ENCODE peak calls at places on chromosomes 6 and 20, in six cellular contexts. One of them, this sample, is unnamed.

GRCh38 chr6:69835414-69836179 is 30.8 kb upstream of the COL19A1 start:
- DNase-seq in nephron progenitor cell: peak
- DNase-seq in CD4-positive, alpha-beta T cell: no peak
- DNase-seq in mammary epithelial cell: peak
- DNase-seq in activated naive CD4-positive, alpha-beta T cell treated with anti-CD3 and anti-CD28 coated beads, Interleukin-2, amount 50 U/mL, for 72 hours: no peak
- DNase-seq in kidney tubule cell: peak
- DNase-seq in this sample: peak

GRCh38 chr20:38357653-38358207 is 11.4 kb downstream of the LBP start:
- DNase-seq in nephron progenitor cell: no peak
- DNase-seq in CD4-positive, alpha-beta T cell: no peak
- DNase-seq in mammary epithelial cell: peak
- DNase-seq in activated naive CD4-positive, alpha-beta T cell treated with anti-CD3 and anti-CD28 coated beads, Interleukin-2, amount 50 U/mL, for 72 hours: no peak
- DNase-seq in kidney tubule cell: peak
- DNase-seq in this sample: peak

GRCh38 chr6:165616116-165616515 is 46.9 kb downstream of the PDE10A start:
- DNase-seq in nephron progenitor cell: no peak
- DNase-seq in CD4-positive, alpha-beta T cell: no peak
- DNase-seq in mammary epithelial cell: no peak
- DNase-seq in activated naive CD4-positive, alpha-beta T cell treated with anti-CD3 and anti-CD28 coated beads, Interleukin-2, amount 50 U/mL, for 72 hours: no peak
- DNase-seq in kidney tubule cell: no peak
- DNase-seq in this sample: no peak

GRCh38 chr6:166461821-166462460 is 79.2 kb upstream of the MPC1 start:
- DNase-seq in nephron progenitor cell: no peak
- DNase-seq in CD4-positive, alpha-beta T cell: no peak
- DNase-seq in mammary epithelial cell: no peak
- DNase-seq in activated naive CD4-positive, alpha-beta T cell treated with anti-CD3 and anti-CD28 coated beads, Interleukin-2, amount 50 U/mL, for 72 hours: no peak
- DNase-seq in kidney tubule cell: no peak
- DNase-seq in this sample: no peak

GRCh38 chr6:153436346-153436745 is 305.3 kb upstream of the RGS17 start:
- DNase-seq in nephron progenitor cell: no peak
- DNase-seq in CD4-positive, alpha-beta T cell: no peak
- DNase-seq in mammary epithelial cell: peak
- DNase-seq in activated naive CD4-positive, alpha-beta T cell treated with anti-CD3 and anti-CD28 coated beads, Interleukin-2, amount 50 U/mL, for 72 hours: no peak
- DNase-seq in kidney tubule cell: no peak
- DNase-seq in this sample: no peak

GRCh38 chr6:147158881-147159280 is 45.3 kb upstream of the STXBP5 start:
- DNase-seq in nephron progenitor cell: no peak
- DNase-seq in CD4-positive, alpha-beta T cell: no peak
- DNase-seq in mammary epithelial cell: no peak
- DNase-seq in activated naive CD4-positive, alpha-beta T cell treated with anti-CD3 and anti-CD28 coated beads, Interleukin-2, amount 50 U/mL, for 72 hours: no peak
- DNase-seq in kidney tubule cell: no peak
- DNase-seq in this sample: no peak

GRCh38 chr20:43404880-43405279 is 52.8 kb upstream of the SRSF6 start:
- DNase-seq in nephron progenitor cell: no peak
- DNase-seq in CD4-positive, alpha-beta T cell: no peak
- DNase-seq in mammary epithelial cell: peak
- DNase-seq in activated naive CD4-positive, alpha-beta T cell treated with anti-CD3 and anti-CD28 coated beads, Interleukin-2, amount 50 U/mL, for 72 hours: no peak
- DNase-seq in kidney tubule cell: peak
- DNase-seq in this sample: peak

GRCh38 chr6:112979830-112980229 is 632.7 kb downstream of the RFPL4B start:
- DNase-seq in nephron progenitor cell: no peak
- DNase-seq in CD4-positive, alpha-beta T cell: no peak
- DNase-seq in mammary epithelial cell: peak
- DNase-seq in activated naive CD4-positive, alpha-beta T cell treated with anti-CD3 and anti-CD28 coated beads, Interleukin-2, amount 50 U/mL, for 72 hours: no peak
- DNase-seq in kidney tubule cell: peak
- DNase-seq in this sample: peak

GRCh38 chr6:162798546-162798945 is 70.8 kb downstream of the PACRG start:
- DNase-seq in nephron progenitor cell: no peak
- DNase-seq in CD4-positive, alpha-beta T cell: no peak
- DNase-seq in mammary epithelial cell: no peak
- DNase-seq in activated naive CD4-positive, alpha-beta T cell treated with anti-CD3 and anti-CD28 coated beads, Interleukin-2, amount 50 U/mL, for 72 hours: no peak
- DNase-seq in kidney tubule cell: no peak
- DNase-seq in this sample: peak

GRCh38 chr6:22614541-22614940 is 45.2 kb downstream of the HDGFL1 start:
- DNase-seq in nephron progenitor cell: no peak
- DNase-seq in CD4-positive, alpha-beta T cell: no peak
- DNase-seq in mammary epithelial cell: no peak
- DNase-seq in activated naive CD4-positive, alpha-beta T cell treated with anti-CD3 and anti-CD28 coated beads, Interleukin-2, amount 50 U/mL, for 72 hours: no peak
- DNase-seq in kidney tubule cell: no peak
- DNase-seq in this sample: no peak

GRCh38 chr20:47843886-47844567 is 58.7 kb upstream of the SULF2 start:
- DNase-seq in nephron progenitor cell: no peak
- DNase-seq in CD4-positive, alpha-beta T cell: no peak
- DNase-seq in mammary epithelial cell: peak
- DNase-seq in activated naive CD4-positive, alpha-beta T cell treated with anti-CD3 and anti-CD28 coated beads, Interleukin-2, amount 50 U/mL, for 72 hours: no peak
- DNase-seq in kidney tubule cell: peak
- DNase-seq in this sample: peak

GRCh38 chr6:144104898-144105487 is 9.6 kb upstream of the SF3B5 start:
- DNase-seq in nephron progenitor cell: no peak
- DNase-seq in CD4-positive, alpha-beta T cell: no peak
- DNase-seq in mammary epithelial cell: peak
- DNase-seq in activated naive CD4-positive, alpha-beta T cell treated with anti-CD3 and anti-CD28 coated beads, Interleukin-2, amount 50 U/mL, for 72 hours: no peak
- DNase-seq in kidney tubule cell: peak
- DNase-seq in this sample: peak

GRCh38 chr6:43062818-43063217 is 3.4 kb downstream of the KLC4 start:
- DNase-seq in nephron progenitor cell: no peak
- DNase-seq in CD4-positive, alpha-beta T cell: no peak
- DNase-seq in mammary epithelial cell: no peak
- DNase-seq in activated naive CD4-positive, alpha-beta T cell treated with anti-CD3 and anti-CD28 coated beads, Interleukin-2, amount 50 U/mL, for 72 hours: no peak
- DNase-seq in kidney tubule cell: no peak
- DNase-seq in this sample: no peak

GRCh38 chr20:44582321-44583025 is at the start of gene PKIG:
- DNase-seq in nephron progenitor cell: no peak
- DNase-seq in CD4-positive, alpha-beta T cell: no peak
- DNase-seq in mammary epithelial cell: peak
- DNase-seq in activated naive CD4-positive, alpha-beta T cell treated with anti-CD3 and anti-CD28 coated beads, Interleukin-2, amount 50 U/mL, for 72 hours: no peak
- DNase-seq in kidney tubule cell: peak
- DNase-seq in this sample: no peak

GRCh38 chr20:5848711-5849505 is 98.7 kb downstream of the SHLD1 start:
- DNase-seq in nephron progenitor cell: no peak
- DNase-seq in CD4-positive, alpha-beta T cell: no peak
- DNase-seq in mammary epithelial cell: peak
- DNase-seq in activated naive CD4-positive, alpha-beta T cell treated with anti-CD3 and anti-CD28 coated beads, Interleukin-2, amount 50 U/mL, for 72 hours: no peak
- DNase-seq in kidney tubule cell: peak
- DNase-seq in this sample: peak

GRCh38 chr20:18628330-18628941 is 40.6 kb downstream of the DTD1 start:
- DNase-seq in nephron progenitor cell: peak
- DNase-seq in CD4-positive, alpha-beta T cell: no peak
- DNase-seq in mammary epithelial cell: peak
- DNase-seq in activated naive CD4-positive, alpha-beta T cell treated with anti-CD3 and anti-CD28 coated beads, Interleukin-2, amount 50 U/mL, for 72 hours: no peak
- DNase-seq in kidney tubule cell: peak
- DNase-seq in this sample: peak

GRCh38 chr6:130676077-130676772 is 151.0 kb upstream of the SMLR1 start:
- DNase-seq in nephron progenitor cell: no peak
- DNase-seq in CD4-positive, alpha-beta T cell: no peak
- DNase-seq in mammary epithelial cell: no peak
- DNase-seq in activated naive CD4-positive, alpha-beta T cell treated with anti-CD3 and anti-CD28 coated beads, Interleukin-2, amount 50 U/mL, for 72 hours: no peak
- DNase-seq in kidney tubule cell: no peak
- DNase-seq in this sample: no peak

GRCh38 chr6:2719053-2719375 is 31.7 kb downstream of the MYLK4 start:
- DNase-seq in nephron progenitor cell: no peak
- DNase-seq in CD4-positive, alpha-beta T cell: no peak
- DNase-seq in mammary epithelial cell: no peak
- DNase-seq in activated naive CD4-positive, alpha-beta T cell treated with anti-CD3 and anti-CD28 coated beads, Interleukin-2, amount 50 U/mL, for 72 hours: no peak
- DNase-seq in kidney tubule cell: no peak
- DNase-seq in this sample: no peak

GRCh38 chr20:32487381-32487780 is 97.8 kb downstream of the NOL4L start:
- DNase-seq in nephron progenitor cell: no peak
- DNase-seq in CD4-positive, alpha-beta T cell: no peak
- DNase-seq in mammary epithelial cell: no peak
- DNase-seq in activated naive CD4-positive, alpha-beta T cell treated with anti-CD3 and anti-CD28 coated beads, Interleukin-2, amount 50 U/mL, for 72 hours: peak
- DNase-seq in kidney tubule cell: no peak
- DNase-seq in this sample: no peak

GRCh38 chr6:30565772-30566171 is 5.5 kb upstream of the ABCF1 start:
- DNase-seq in nephron progenitor cell: no peak
- DNase-seq in CD4-positive, alpha-beta T cell: no peak
- DNase-seq in mammary epithelial cell: no peak
- DNase-seq in activated naive CD4-positive, alpha-beta T cell treated with anti-CD3 and anti-CD28 coated beads, Interleukin-2, amount 50 U/mL, for 72 hours: no peak
- DNase-seq in kidney tubule cell: no peak
- DNase-seq in this sample: no peak

GRCh38 chr20:38032585-38033329 is 499 bp downstream of the TTI1 start:
- DNase-seq in nephron progenitor cell: no peak
- DNase-seq in CD4-positive, alpha-beta T cell: no peak
- DNase-seq in mammary epithelial cell: no peak
- DNase-seq in activated naive CD4-positive, alpha-beta T cell treated with anti-CD3 and anti-CD28 coated beads, Interleukin-2, amount 50 U/mL, for 72 hours: no peak
- DNase-seq in kidney tubule cell: peak
- DNase-seq in this sample: no peak

GRCh38 chr6:14321992-14322772 is 204.6 kb downstream of the CD83 start:
- DNase-seq in nephron progenitor cell: no peak
- DNase-seq in CD4-positive, alpha-beta T cell: no peak
- DNase-seq in mammary epithelial cell: no peak
- DNase-seq in activated naive CD4-positive, alpha-beta T cell treated with anti-CD3 and anti-CD28 coated beads, Interleukin-2, amount 50 U/mL, for 72 hours: no peak
- DNase-seq in kidney tubule cell: no peak
- DNase-seq in this sample: peak

GRCh38 chr6:83442752-83443151 is 11.9 kb upstream of the ME1 start:
- DNase-seq in nephron progenitor cell: no peak
- DNase-seq in CD4-positive, alpha-beta T cell: no peak
- DNase-seq in mammary epithelial cell: peak
- DNase-seq in activated naive CD4-positive, alpha-beta T cell treated with anti-CD3 and anti-CD28 coated beads, Interleukin-2, amount 50 U/mL, for 72 hours: no peak
- DNase-seq in kidney tubule cell: peak
- DNase-seq in this sample: no peak

GRCh38 chr6:135286962-135287525 is 105.9 kb downstream of the MYB start:
- DNase-seq in nephron progenitor cell: no peak
- DNase-seq in CD4-positive, alpha-beta T cell: no peak
- DNase-seq in mammary epithelial cell: no peak
- DNase-seq in activated naive CD4-positive, alpha-beta T cell treated with anti-CD3 and anti-CD28 coated beads, Interleukin-2, amount 50 U/mL, for 72 hours: no peak
- DNase-seq in kidney tubule cell: no peak
- DNase-seq in this sample: no peak

GRCh38 chr20:8951136-8951535 is 117.8 kb upstream of the PLCB4 start:
- DNase-seq in nephron progenitor cell: no peak
- DNase-seq in CD4-positive, alpha-beta T cell: no peak
- DNase-seq in mammary epithelial cell: no peak
- DNase-seq in activated naive CD4-positive, alpha-beta T cell treated with anti-CD3 and anti-CD28 coated beads, Interleukin-2, amount 50 U/mL, for 72 hours: no peak
- DNase-seq in kidney tubule cell: no peak
- DNase-seq in this sample: no peak

GRCh38 chr6:3259491-3259958 is 778 bp downstream of the PSMG4 start:
- DNase-seq in nephron progenitor cell: peak
- DNase-seq in CD4-positive, alpha-beta T cell: no peak
- DNase-seq in mammary epithelial cell: peak
- DNase-seq in activated naive CD4-positive, alpha-beta T cell treated with anti-CD3 and anti-CD28 coated beads, Interleukin-2, amount 50 U/mL, for 72 hours: peak
- DNase-seq in kidney tubule cell: peak
- DNase-seq in this sample: peak

GRCh38 chr6:30185846-30186484 is 22.6 kb downstream of the TRIM15 start:
- DNase-seq in nephron progenitor cell: no peak
- DNase-seq in CD4-positive, alpha-beta T cell: no peak
- DNase-seq in mammary epithelial cell: no peak
- DNase-seq in activated naive CD4-positive, alpha-beta T cell treated with anti-CD3 and anti-CD28 coated beads, Interleukin-2, amount 50 U/mL, for 72 hours: no peak
- DNase-seq in kidney tubule cell: no peak
- DNase-seq in this sample: no peak

GRCh38 chr6:34147906-34148701 is 2.2 kb upstream of the GRM4 start:
- DNase-seq in nephron progenitor cell: no peak
- DNase-seq in CD4-positive, alpha-beta T cell: no peak
- DNase-seq in mammary epithelial cell: no peak
- DNase-seq in activated naive CD4-positive, alpha-beta T cell treated with anti-CD3 and anti-CD28 coated beads, Interleukin-2, amount 50 U/mL, for 72 hours: peak
- DNase-seq in kidney tubule cell: no peak
- DNase-seq in this sample: no peak

GRCh38 chr20:14925286-14925685 is 587.9 kb upstream of the FLRT3 start:
- DNase-seq in nephron progenitor cell: no peak
- DNase-seq in CD4-positive, alpha-beta T cell: no peak
- DNase-seq in mammary epithelial cell: peak
- DNase-seq in activated naive CD4-positive, alpha-beta T cell treated with anti-CD3 and anti-CD28 coated beads, Interleukin-2, amount 50 U/mL, for 72 hours: no peak
- DNase-seq in kidney tubule cell: peak
- DNase-seq in this sample: peak

GRCh38 chr6:163533443-163533842 is 118.9 kb downstream of the QKI start:
- DNase-seq in nephron progenitor cell: no peak
- DNase-seq in CD4-positive, alpha-beta T cell: no peak
- DNase-seq in mammary epithelial cell: peak
- DNase-seq in activated naive CD4-positive, alpha-beta T cell treated with anti-CD3 and anti-CD28 coated beads, Interleukin-2, amount 50 U/mL, for 72 hours: no peak
- DNase-seq in kidney tubule cell: peak
- DNase-seq in this sample: peak

GRCh38 chr6:143332153-143332845 is 118.2 kb downstream of the ADAT2 start:
- DNase-seq in nephron progenitor cell: no peak
- DNase-seq in CD4-positive, alpha-beta T cell: no peak
- DNase-seq in mammary epithelial cell: no peak
- DNase-seq in activated naive CD4-positive, alpha-beta T cell treated with anti-CD3 and anti-CD28 coated beads, Interleukin-2, amount 50 U/mL, for 72 hours: no peak
- DNase-seq in kidney tubule cell: no peak
- DNase-seq in this sample: no peak

GRCh38 chr6:106527111-106527510 is 102.2 kb downstream of the RTN4IP1 start:
- DNase-seq in nephron progenitor cell: no peak
- DNase-seq in CD4-positive, alpha-beta T cell: no peak
- DNase-seq in mammary epithelial cell: peak
- DNase-seq in activated naive CD4-positive, alpha-beta T cell treated with anti-CD3 and anti-CD28 coated beads, Interleukin-2, amount 50 U/mL, for 72 hours: no peak
- DNase-seq in kidney tubule cell: no peak
- DNase-seq in this sample: peak

GRCh38 chr6:72140795-72141194 is 254.4 kb downstream of the RIMS1 start:
- DNase-seq in nephron progenitor cell: no peak
- DNase-seq in CD4-positive, alpha-beta T cell: no peak
- DNase-seq in mammary epithelial cell: peak
- DNase-seq in activated naive CD4-positive, alpha-beta T cell treated with anti-CD3 and anti-CD28 coated beads, Interleukin-2, amount 50 U/mL, for 72 hours: no peak
- DNase-seq in kidney tubule cell: no peak
- DNase-seq in this sample: peak

GRCh38 chr6:125432968-125433367 is 131.2 kb upstream of the HDDC2 start:
- DNase-seq in nephron progenitor cell: no peak
- DNase-seq in CD4-positive, alpha-beta T cell: no peak
- DNase-seq in mammary epithelial cell: no peak
- DNase-seq in activated naive CD4-positive, alpha-beta T cell treated with anti-CD3 and anti-CD28 coated beads, Interleukin-2, amount 50 U/mL, for 72 hours: no peak
- DNase-seq in kidney tubule cell: no peak
- DNase-seq in this sample: no peak

GRCh38 chr20:11445891-11446290 is 471.8 kb upstream of the BTBD3 start:
- DNase-seq in nephron progenitor cell: no peak
- DNase-seq in CD4-positive, alpha-beta T cell: no peak
- DNase-seq in mammary epithelial cell: no peak
- DNase-seq in activated naive CD4-positive, alpha-beta T cell treated with anti-CD3 and anti-CD28 coated beads, Interleukin-2, amount 50 U/mL, for 72 hours: no peak
- DNase-seq in kidney tubule cell: no peak
- DNase-seq in this sample: no peak

GRCh38 chr6:138724015-138724414 is 49.6 kb upstream of the CCDC28A start:
- DNase-seq in nephron progenitor cell: no peak
- DNase-seq in CD4-positive, alpha-beta T cell: no peak
- DNase-seq in mammary epithelial cell: no peak
- DNase-seq in activated naive CD4-positive, alpha-beta T cell treated with anti-CD3 and anti-CD28 coated beads, Interleukin-2, amount 50 U/mL, for 72 hours: no peak
- DNase-seq in kidney tubule cell: no peak
- DNase-seq in this sample: no peak

GRCh38 chr20:64055893-64056638 is 6.6 kb upstream of the SOX18 start:
- DNase-seq in nephron progenitor cell: no peak
- DNase-seq in CD4-positive, alpha-beta T cell: no peak
- DNase-seq in mammary epithelial cell: no peak
- DNase-seq in activated naive CD4-positive, alpha-beta T cell treated with anti-CD3 and anti-CD28 coated beads, Interleukin-2, amount 50 U/mL, for 72 hours: no peak
- DNase-seq in kidney tubule cell: peak
- DNase-seq in this sample: peak

GRCh38 chr20:34751453-34751852 is 47.3 kb downstream of the TP53INP2 start:
- DNase-seq in nephron progenitor cell: no peak
- DNase-seq in CD4-positive, alpha-beta T cell: no peak
- DNase-seq in mammary epithelial cell: no peak
- DNase-seq in activated naive CD4-positive, alpha-beta T cell treated with anti-CD3 and anti-CD28 coated beads, Interleukin-2, amount 50 U/mL, for 72 hours: no peak
- DNase-seq in kidney tubule cell: no peak
- DNase-seq in this sample: no peak

GRCh38 chr20:34473262-34473883 is 42.8 kb upstream of the DYNLRB1 start:
- DNase-seq in nephron progenitor cell: peak
- DNase-seq in CD4-positive, alpha-beta T cell: peak
- DNase-seq in mammary epithelial cell: peak
- DNase-seq in activated naive CD4-positive, alpha-beta T cell treated with anti-CD3 and anti-CD28 coated beads, Interleukin-2, amount 50 U/mL, for 72 hours: no peak
- DNase-seq in kidney tubule cell: no peak
- DNase-seq in this sample: peak

This sample was measured in PC-3.